ENCODE peak calls at places on chromosomes 4 and X, in eight cellular contexts. X is stomach, Q is pancreas, U is transverse colon, E is mucosa of descending colon, T is right cardiac atrium, W is tibial artery, J is prostate gland. D is an unnamed sample.

GRCh38 chr4:24003926-24004325 is 114.1 kb upstream of the PPARGC1A start:
- DNase-seq in X (no peak), Q (no peak), U (no peak), E (no peak), T (no peak), W (no peak), J (no peak), D (no peak)

GRCh38 chrX:95797344-95797743 is 887.3 kb upstream of the DIAPH2 start:
- DNase-seq in X (no peak), Q (no peak), U (no peak), E (no peak), T (no peak), W (no peak), J (no peak), D (no peak)

GRCh38 chrX:83508006-83508405 is at the start of gene POU3F4:
- DNase-seq in X (no peak), Q (peak; percentile 43), U (no peak), E (peak; percentile 48), T (peak; percentile 38), W (no peak), J (no peak), D (no peak)

GRCh38 chr4:183172881-183173280 is 73.8 kb downstream of the WWC2 start:
- DNase-seq in X (no peak), Q (no peak), U (no peak), E (no peak), T (no peak), W (no peak), J (no peak), D (no peak)

GRCh38 chr4:113686950-113687718 is 74.4 kb downstream of the CAMK2D start:
- DNase-seq in X (no peak), Q (no peak), U (no peak), E (no peak), T (no peak), W (no peak), J (no peak), D (no peak)

GRCh38 chr4:145081756-145082155 is 16.2 kb downstream of the ANAPC10 start:
- DNase-seq in X (no peak), Q (no peak), U (no peak), E (no peak), T (no peak), W (no peak), J (no peak), D (no peak)

GRCh38 chrX:102832661-102833060 is 104.4 kb upstream of the RAB40AL start:
- DNase-seq in X (no peak), Q (no peak), U (no peak), E (no peak), T (no peak), W (no peak), J (no peak), D (no peak)

GRCh38 chr4:102318526-102318925 is 26.8 kb downstream of the SLC39A8 start:
- DNase-seq in X (no peak), Q (no peak), U (peak; percentile 20), E (no peak), T (no peak), W (no peak), J (peak; percentile 26), D (no peak)

GRCh38 chr4:150582881-150583286 is 933 bp downstream of the MAB21L2 start:
- DNase-seq in X (no peak), Q (peak; percentile 52), U (no peak), E (peak; percentile 44), T (peak; percentile 40), W (no peak), J (no peak), D (no peak)

GRCh38 chrX:140343226-140343873 is 161.5 kb downstream of the SOX3 start:
- DNase-seq in X (no peak), Q (no peak), U (no peak), E (no peak), T (no peak), W (no peak), J (no peak), D (no peak)

GRCh38 chr4:8340721-8341680 is 71.4 kb downstream of the HTRA3 start:
- DNase-seq in X (peak; percentile 25), Q (no peak), U (peak; percentile 42), E (no peak), T (peak; percentile 97), W (peak; percentile 75), J (no peak), D (no peak)

GRCh38 chr4:26726655-26727387 is 133.8 kb upstream of the STIM2 start:
- DNase-seq in X (no peak), Q (no peak), U (no peak), E (no peak), T (no peak), W (no peak), J (no peak), D (no peak)

DNA sequence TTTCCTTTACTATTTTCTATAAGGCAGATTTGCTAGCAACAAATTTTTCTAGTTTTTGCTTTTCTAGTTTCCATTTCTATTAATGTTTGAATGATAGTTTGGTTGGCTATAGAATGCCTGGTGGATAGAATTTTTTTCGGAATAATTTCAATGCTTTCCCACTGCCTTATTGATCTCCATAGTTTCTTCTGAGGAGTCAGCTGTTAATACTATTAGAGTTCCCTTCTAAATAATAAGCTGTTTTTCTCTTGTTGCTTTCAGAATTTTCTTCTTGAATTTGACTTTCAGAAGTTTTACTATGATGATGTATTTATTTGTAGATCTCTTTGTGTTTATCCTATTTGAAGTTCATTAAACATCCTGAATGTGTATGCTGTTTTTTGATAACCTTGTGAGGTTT is 91.8 kb downstream of the VSIG4 start:
- DNase-seq in X (no peak), Q (no peak), U (no peak), E (no peak), T (no peak), W (no peak), J (no peak), D (no peak)
- H3K9me3 ChIP-seq in X (no peaks in the 10 kb centered on the region), Q (no peaks in the 10 kb centered on the region), U (no peaks in the 10 kb centered on the region), E (no peaks in the 10 kb centered on the region), T (no peaks in the 10 kb centered on the region), W (no peaks in the 10 kb centered on the region), J (no peaks in the 10 kb centered on the region), D (no peaks in the 10 kb centered on the region)

DNA sequence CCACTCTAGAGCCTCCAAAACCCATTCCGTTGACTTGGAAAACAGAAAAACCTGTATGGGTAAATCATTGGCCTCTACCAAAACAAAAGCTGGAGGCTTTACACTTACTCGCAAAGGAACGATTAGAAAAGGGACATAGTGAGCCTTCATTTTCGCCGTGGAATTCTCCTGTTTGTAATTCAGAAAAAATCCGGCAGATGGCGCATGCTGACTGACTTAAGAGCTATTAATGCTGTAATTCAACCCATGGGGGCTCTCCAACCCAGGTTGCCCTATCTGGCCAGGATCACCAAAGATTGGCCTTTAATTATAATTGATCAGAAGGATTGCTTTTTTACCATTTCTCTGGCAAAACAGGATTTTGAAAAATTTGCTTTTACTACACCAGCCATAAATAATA is 60.8 kb downstream of the ZNF732 start:
- DNase-seq in X (peak; percentile 56), Q (no peak), U (peak; percentile 44), E (no peak), T (peak; percentile 24), W (peak; percentile 55), J (no peak), D (peak; percentile 15)
- H3K9me3 ChIP-seq in X (peaks cover 31% of the 10 kb centered on the region), Q (no peaks in the 10 kb centered on the region), U (peaks cover 13% of the 10 kb centered on the region), E (peaks cover 28% of the 10 kb centered on the region), T (no peaks in the 10 kb centered on the region), W (no peaks in the 10 kb centered on the region), J (no peaks in the 10 kb centered on the region), D (no peaks in the 10 kb centered on the region)

GRCh38 chr4:114151-114550 is 10.2 kb upstream of the ZNF718 start:
- DNase-seq in X (no peak), Q (no peak), U (no peak), E (no peak), T (no peak), W (no peak), J (no peak), D (no peak)

GRCh38 chr4:107444-108429 is 16.6 kb upstream of the ZNF718 start:
- DNase-seq in X (no peak), Q (peak; percentile 54), U (no peak), E (no peak), T (no peak), W (no peak), J (no peak), D (no peak)

GRCh38 chr4:113732-114131 is 10.6 kb upstream of the ZNF718 start:
- DNase-seq in X (no peak), Q (no peak), U (no peak), E (no peak), T (no peak), W (no peak), J (no peak), D (no peak)

GRCh38 chr4:116499-116898 is 7.8 kb upstream of the ZNF718 start:
- DNase-seq in X (no peak), Q (no peak), U (no peak), E (no peak), T (no peak), W (no peak), J (no peak), D (no peak)

GRCh38 chr4:112771-113170 is 11.5 kb upstream of the ZNF718 start:
- DNase-seq in X (no peak), Q (no peak), U (no peak), E (no peak), T (no peak), W (no peak), J (no peak), D (no peak)
- H3K9me3 ChIP-seq in X (peaks cover 63% of the 10 kb centered on the region), Q (no peaks in the 10 kb centered on the region), U (no peaks in the 10 kb centered on the region), E (peaks cover 4% of the 10 kb centered on the region), T (peaks cover 3% of the 10 kb centered on the region), W (no peaks in the 10 kb centered on the region), J (no peaks in the 10 kb centered on the region), D (peaks cover 39% of the 10 kb centered on the region)

GRCh38 chr4:79182209-79182608 is 143.7 kb downstream of the NAA11 start:
- DNase-seq in X (no peak), Q (no peak), U (no peak), E (no peak), T (no peak), W (no peak), J (no peak), D (no peak)

GRCh38 chr4:79181190-79181589 is 144.7 kb downstream of the NAA11 start:
- DNase-seq in X (no peak), Q (no peak), U (no peak), E (no peak), T (no peak), W (no peak), J (no peak), D (no peak)

GRCh38 chr4:79178770-79179169 is 147.1 kb downstream of the NAA11 start:
- DNase-seq in X (no peak), Q (no peak), U (peak; percentile 8), E (no peak), T (peak; percentile 42), W (peak; percentile 20), J (peak; percentile 48), D (no peak)

GRCh38 chr4:79184461-79184860 is 141.4 kb downstream of the NAA11 start:
- DNase-seq in X (no peak), Q (no peak), U (no peak), E (no peak), T (no peak), W (no peak), J (no peak), D (no peak)
- H3K9me3 ChIP-seq in X (peaks cover 4% of the 10 kb centered on the region), Q (no peaks in the 10 kb centered on the region), U (no peaks in the 10 kb centered on the region), E (no peaks in the 10 kb centered on the region), T (no peaks in the 10 kb centered on the region), W (no peaks in the 10 kb centered on the region), J (no peaks in the 10 kb centered on the region), D (no peaks in the 10 kb centered on the region)

D was measured in CD4-positive, alpha-beta T cell.